ENCODE peak calls at places on chromosomes 16 and 17, in eight cellular contexts. O is CD8-positive, alpha-beta memory T cell; P is adrenal gland; J is DND-41; B is lower lobe of right lung; N is left ventricle myocardium inferior; I is effector memory CD4-positive, alpha-beta T cell; L is lung. V is an unnamed sample.

GRCh38 chr16:55030944-55031343 is 100.3 kb downstream of the IRX5 start:
- DNase-seq in O (no peak), P (no peak), J (no peak), B (no peak), N (no peak), I (no peak), L (no peak), V (no peak)

GRCh38 chr17:9174779-9175574 is 153.7 kb downstream of the NTN1 start:
- DNase-seq in O (no peak), P (no peak), J (no peak), B (peak), N (peak), I (no peak), L (no peak), V (no peak)

GRCh38 chr17:73007447-73007846 is 85.0 kb downstream of the SLC39A11 start:
- DNase-seq in O (no peak), P (no peak), J (no peak), B (no peak), N (no peak), I (no peak), L (no peak), V (no peak)

GRCh38 chr16:68668266-68668665 is 23.2 kb downstream of the CDH3 start:
- DNase-seq in O (no peak), P (no peak), J (no peak), B (no peak), N (no peak), I (no peak), L (no peak), V (no peak)

GRCh38 chr16:88570691-88571092 is 489 bp downstream of the ZC3H18 start:
- DNase-seq in O (no peak), P (peak), J (peak), B (no peak), N (no peak), I (peak), L (no peak), V (no peak)

GRCh38 chr16:82016268-82016667 is 5.0 kb upstream of the SDR42E1 start:
- DNase-seq in O (no peak), P (no peak), J (no peak), B (no peak), N (no peak), I (no peak), L (no peak), V (no peak)

GRCh38 chr16:26981266-26981938 is 85.3 kb upstream of the C16orf82 start:
- DNase-seq in O (no peak), P (no peak), J (no peak), B (no peak), N (no peak), I (no peak), L (no peak), V (no peak)

GRCh38 chr17:39831588-39831987 is 32.5 kb downstream of the IKZF3 start:
- DNase-seq in O (no peak), P (no peak), J (no peak), B (no peak), N (no peak), I (no peak), L (no peak), V (no peak)

GRCh38 chr17:37493249-37494027 is 3.7 kb downstream of the DUSP14 start:
- DNase-seq in O (no peak), P (no peak), J (no peak), B (no peak), N (no peak), I (no peak), L (no peak), V (no peak)

GRCh38 chr16:27508476-27508875 is 41.2 kb downstream of the GTF3C1 start:
- DNase-seq in O (no peak), P (no peak), J (no peak), B (no peak), N (no peak), I (no peak), L (no peak), V (no peak)

GRCh38 chr17:51391992-51392654 is 131.8 kb downstream of the UTP18 start:
- DNase-seq in O (no peak), P (no peak), J (no peak), B (no peak), N (no peak), I (no peak), L (no peak), V (no peak)

GRCh38 chr17:27239046-27239445 is 54.9 kb upstream of the WSB1 start:
- DNase-seq in O (no peak), P (no peak), J (no peak), B (no peak), N (no peak), I (no peak), L (no peak), V (no peak)

GRCh38 chr17:48259710-48260291 is 152.2 kb downstream of the SNX11 start:
- DNase-seq in O (no peak), P (no peak), J (no peak), B (no peak), N (no peak), I (no peak), L (no peak), V (no peak)

GRCh38 chr16:78415669-78416068 is 316.2 kb downstream of the WWOX start:
- DNase-seq in O (no peak), P (no peak), J (no peak), B (no peak), N (no peak), I (no peak), L (no peak), V (no peak)

GRCh38 chr17:50830994-50831393 is 4.4 kb upstream of the WFIKKN2 start:
- DNase-seq in O (no peak), P (no peak), J (no peak), B (no peak), N (no peak), I (no peak), L (no peak), V (no peak)

DNA sequence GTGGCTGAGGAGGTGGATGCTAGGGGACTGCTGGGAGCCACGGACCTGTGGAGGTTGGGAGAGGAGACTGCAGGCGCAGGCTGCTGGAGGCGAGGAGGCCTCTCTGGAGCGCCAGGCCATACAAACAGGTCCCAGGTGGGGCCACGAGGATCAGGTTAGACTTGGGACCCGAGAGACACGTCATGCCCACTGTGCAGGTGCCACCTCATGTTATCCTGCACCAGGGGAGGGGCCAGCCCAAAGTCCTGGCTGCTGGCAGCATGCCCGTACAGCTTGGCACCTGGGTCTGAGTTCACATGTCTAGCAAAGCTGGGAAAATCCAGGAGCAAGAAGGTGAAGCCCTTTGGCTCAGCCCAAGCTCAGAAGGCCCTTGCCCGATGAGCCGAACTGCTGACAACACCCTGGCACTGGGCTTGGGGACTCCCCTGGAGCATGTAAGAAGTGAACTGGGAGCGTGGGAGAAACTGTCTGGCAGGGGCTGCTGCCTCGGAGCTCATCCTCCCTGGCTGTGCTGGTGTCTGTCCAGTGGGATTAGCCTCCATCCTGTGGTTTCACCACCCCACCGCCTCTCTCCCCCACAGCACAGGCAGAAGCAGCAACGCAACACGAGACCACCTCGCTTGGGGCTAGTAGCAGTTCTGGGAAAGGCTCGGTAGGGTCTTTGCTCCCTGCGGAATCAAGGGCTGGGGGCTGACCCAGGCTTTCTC is 5.3 kb downstream of the ARHGDIA start:
- DNase-seq in O (no peak), P (no peak), J (peak), B (no peak), N (no peak), I (no peak), L (no peak), V (no peak)
- H3K27ac ChIP-seq in O (no peak), P (peak), J (no peak), B (peak), N (peak), I (no peak), L (peak), V (no peak)

GRCh38 chr17:19671433-19671832 is 22.9 kb downstream of the ALDH3A2 start:
- DNase-seq in O (no peak), P (no peak), J (no peak), B (no peak), N (no peak), I (no peak), L (no peak), V (no peak)
- H3K27ac ChIP-seq in O (no peak), P (peak), J (no peak), B (no peak), N (peak), I (no peak), L (no peak), V (peak)

DNA sequence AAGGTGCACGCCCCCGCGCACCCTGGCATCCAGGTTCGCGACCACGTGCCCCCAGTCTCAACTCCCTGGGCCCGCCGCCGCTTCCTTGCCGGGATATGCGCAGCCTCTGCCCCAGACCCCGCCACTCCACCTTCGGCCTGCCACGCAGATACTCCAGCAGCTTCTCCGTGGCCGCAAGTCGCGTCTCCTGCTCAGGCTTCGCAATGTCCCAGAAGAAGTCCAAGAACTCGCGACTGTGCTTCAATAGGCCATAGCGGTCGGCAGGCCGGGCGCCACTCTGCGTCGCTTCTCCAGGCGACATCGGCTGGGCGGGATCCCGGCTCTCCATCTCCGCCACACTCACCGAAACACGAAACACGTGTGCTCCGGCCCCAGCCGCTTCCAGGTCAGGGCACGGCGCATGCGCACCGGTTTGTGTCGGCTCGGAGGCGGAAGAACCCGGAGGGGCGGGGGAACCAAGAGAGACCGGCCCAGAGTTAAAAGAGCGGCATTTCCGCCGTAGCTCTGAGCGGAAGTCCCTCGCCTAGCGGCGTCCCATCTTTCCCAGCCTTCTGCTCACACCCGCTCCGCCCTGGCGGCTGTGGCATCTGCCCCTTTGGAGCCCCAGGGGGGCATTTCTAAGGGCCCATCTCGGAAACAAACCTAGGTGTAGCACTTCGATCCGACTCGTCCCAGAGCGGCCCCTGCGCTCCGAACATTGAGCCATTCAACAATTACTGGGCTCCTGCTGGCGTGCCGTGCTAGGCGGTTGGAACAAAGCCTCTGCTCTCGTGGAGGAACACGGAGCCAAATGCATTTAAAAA is at the start of gene MYBBP1A:
- DNase-seq in O (peak), P (peak), J (peak), B (peak), N (peak), I (peak), L (peak), V (peak)
- H3K27ac ChIP-seq in O (peak), P (peak), J (peak), B (peak), N (peak), I (peak), L (peak), V (peak)

GRCh38 chr16:87459833-87460232 is 33.0 kb downstream of the ZCCHC14 start:
- DNase-seq in O (no peak), P (no peak), J (no peak), B (no peak), N (no peak), I (no peak), L (no peak), V (no peak)

GRCh38 chr16:87457724-87458423 is 35.0 kb downstream of the ZCCHC14 start:
- DNase-seq in O (no peak), P (peak), J (no peak), B (no peak), N (no peak), I (peak), L (no peak), V (no peak)

GRCh38 chr16:87457051-87457611 is 35.7 kb downstream of the ZCCHC14 start:
- DNase-seq in O (no peak), P (no peak), J (no peak), B (no peak), N (no peak), I (no peak), L (no peak), V (no peak)

GRCh38 chr16:87459027-87459426 is 33.8 kb downstream of the ZCCHC14 start:
- DNase-seq in O (no peak), P (no peak), J (no peak), B (no peak), N (no peak), I (no peak), L (no peak), V (no peak)

GRCh38 chr16:87458424-87458915 is 34.4 kb downstream of the ZCCHC14 start:
- DNase-seq in O (no peak), P (no peak), J (no peak), B (no peak), N (no peak), I (no peak), L (no peak), V (no peak)
- H3K27ac ChIP-seq in O (no peak), P (peak), J (no peak), B (peak), N (peak), I (no peak), L (no peak), V (no peak)

DNA sequence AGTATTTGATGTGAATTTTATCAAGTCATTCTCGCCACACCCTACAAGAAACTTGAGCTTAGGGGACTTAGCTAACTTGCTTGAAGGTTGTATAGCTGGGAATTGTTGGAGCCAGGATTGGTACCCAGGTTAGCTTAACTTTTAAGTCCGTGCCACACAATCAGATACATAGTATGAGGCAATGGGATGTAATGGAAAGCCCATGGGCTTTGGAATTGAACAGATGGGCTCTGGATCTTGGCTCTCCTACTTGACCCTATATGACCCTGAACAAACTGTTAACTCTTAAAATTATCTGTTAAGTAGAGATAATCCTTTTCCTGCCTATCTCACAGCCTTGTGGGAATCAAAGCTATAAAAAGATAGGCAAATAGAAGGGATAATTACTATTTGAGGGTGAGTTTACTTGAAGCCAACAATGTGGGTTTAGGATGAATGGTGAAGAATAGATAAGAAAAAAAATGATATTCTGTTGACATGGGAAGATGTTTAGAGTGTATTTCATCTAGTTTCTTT is 51.9 kb upstream of the CACNG3 start:
- DNase-seq in O (no peak), P (no peak), J (no peak), B (no peak), N (no peak), I (no peak), L (no peak), V (no peak)
- H3K27ac ChIP-seq in O (no peak), P (no peak), J (no peak), B (no peak), N (no peak), I (no peak), L (no peak), V (no peak)

DNA sequence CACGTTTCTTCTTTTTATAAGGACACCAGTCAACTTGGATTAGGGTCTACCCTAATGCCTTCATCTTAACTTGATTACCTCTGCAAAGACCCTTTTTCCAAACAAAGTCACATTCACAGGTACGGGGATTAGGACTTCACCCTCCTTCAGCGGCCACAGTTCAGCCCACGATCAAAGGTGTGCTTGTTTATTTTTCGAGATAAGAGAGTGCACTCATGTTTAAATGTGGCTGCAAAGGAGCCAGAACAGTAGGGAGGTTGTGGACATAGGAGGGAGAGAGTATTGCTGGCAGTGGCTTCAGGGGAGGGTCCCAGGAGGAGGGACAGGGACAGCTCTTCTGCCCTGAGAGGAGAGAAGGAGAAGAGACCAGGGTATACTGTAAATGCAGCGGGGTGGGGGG is 46.7 kb downstream of the MGAT5B start:
- DNase-seq in O (no peak), P (no peak), J (no peak), B (no peak), N (no peak), I (no peak), L (no peak), V (no peak)
- H3K27ac ChIP-seq in O (no peak), P (no peak), J (no peak), B (no peak), N (no peak), I (no peak), L (no peak), V (no peak)

GRCh38 chr17:3925684-3926537 is 9.6 kb upstream of the P2RX1 start:
- DNase-seq in O (no peak), P (no peak), J (no peak), B (no peak), N (no peak), I (no peak), L (no peak), V (no peak)

GRCh38 chr17:3922765-3923164 is 6.5 kb upstream of the P2RX1 start:
- DNase-seq in O (no peak), P (no peak), J (no peak), B (no peak), N (no peak), I (no peak), L (no peak), V (no peak)

GRCh38 chr17:3923466-3924190 is 7.4 kb upstream of the P2RX1 start:
- DNase-seq in O (no peak), P (no peak), J (no peak), B (no peak), N (no peak), I (no peak), L (no peak), V (no peak)

GRCh38 chr17:3926860-3927627 is 10.8 kb upstream of the P2RX1 start:
- DNase-seq in O (no peak), P (no peak), J (no peak), B (no peak), N (no peak), I (no peak), L (no peak), V (no peak)

DNA sequence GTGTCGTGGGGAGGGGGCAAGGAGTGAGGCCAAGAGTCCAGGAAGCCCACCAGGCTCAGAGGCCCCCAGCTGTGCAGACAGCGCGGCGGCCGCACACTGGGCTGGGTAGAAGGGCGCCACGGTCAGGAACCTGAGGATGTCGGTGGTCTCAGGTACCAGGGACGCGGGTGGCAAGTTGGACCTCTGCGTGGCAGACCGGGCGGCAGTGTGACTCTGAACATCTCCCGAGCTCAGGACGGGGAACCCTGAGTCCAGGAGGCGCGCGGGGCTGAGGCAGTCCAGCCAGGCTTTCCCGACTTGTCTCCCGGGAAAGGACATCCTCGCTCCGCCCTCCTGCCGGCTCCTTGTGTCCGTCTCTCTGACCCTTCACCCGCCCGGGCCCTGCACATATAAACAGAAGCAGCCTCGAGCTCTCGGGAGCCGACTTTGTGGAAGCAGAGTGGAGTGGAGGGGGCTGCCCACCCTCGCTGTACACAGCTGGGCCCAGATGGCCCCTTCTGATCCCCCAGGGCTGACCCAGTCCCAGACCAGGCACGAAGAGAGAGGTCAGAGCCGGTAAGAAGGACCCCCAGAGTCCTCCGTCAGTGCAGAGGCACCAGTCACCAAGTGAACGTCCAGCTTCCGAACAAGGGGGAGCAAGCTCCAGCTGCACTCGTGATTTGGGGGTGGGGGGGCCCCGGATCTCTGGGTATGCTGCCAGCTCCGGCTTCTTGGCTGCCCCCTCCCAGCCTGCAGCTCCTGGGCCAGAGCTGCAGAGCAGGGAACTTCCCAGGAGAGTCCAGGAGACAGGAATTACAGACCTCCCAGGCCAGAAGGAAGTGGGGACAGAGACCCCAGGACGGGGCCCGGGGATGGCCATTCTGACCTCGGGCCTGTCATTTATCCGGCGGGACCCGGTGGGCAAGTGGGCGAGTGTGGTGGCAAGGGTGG is 8.4 kb upstream of the P2RX1 start:
- DNase-seq in O (no peak), P (no peak), J (no peak), B (no peak), N (peak), I (no peak), L (no peak), V (no peak)
- H3K27ac ChIP-seq in O (no peak), P (no peak), J (no peak), B (no peak), N (no peak), I (no peak), L (no peak), V (no peak)

GRCh38 chr17:65156185-65156834 is 19.1 kb downstream of the RGS9 start:
- DNase-seq in O (no peak), P (no peak), J (no peak), B (no peak), N (no peak), I (no peak), L (no peak), V (no peak)
- H3K27ac ChIP-seq in O (no peak), P (no peak), J (peak), B (no peak), N (no peak), I (no peak), L (no peak), V (no peak)

V was measured in substantia nigra.